ENCODE peak calls at places on chromosomes 2 and 18, in seven cellular contexts. L, C, O, G, K, B and Q are unnamed samples.

GRCh38 chr2:13114391-13114790 is 397.7 kb downstream of the TRIB2 start:
- DNase-seq in L (no peak), C (no peak), O (peak), G (no peak), K (no peak), B (peak), Q (no peak)

GRCh38 chr2:24491626-24492282 is 700 bp downstream of the NCOA1 start:
- DNase-seq in L (peak), C (peak), O (no peak), G (peak), K (peak), B (no peak), Q (peak)

GRCh38 chr18:49843778-49844625 is 30.7 kb upstream of the ACAA2 start:
- DNase-seq in L (no peak), C (no peak), O (no peak), G (no peak), K (no peak), B (no peak), Q (no peak)

GRCh38 chr2:219269362-219270054 is 9.7 kb upstream of the DNAJB2 start:
- DNase-seq in L (peak), C (no peak), O (no peak), G (no peak), K (no peak), B (no peak), Q (no peak)

GRCh38 chr2:193469251-193469650 is 1274.5 kb upstream of the TMEFF2 start:
- DNase-seq in L (no peak), C (no peak), O (no peak), G (no peak), K (no peak), B (no peak), Q (no peak)

GRCh38 chr2:196274387-196274809 is 103.0 kb upstream of the STK17B start:
- DNase-seq in L (no peak), C (no peak), O (peak), G (peak), K (no peak), B (peak), Q (no peak)

GRCh38 chr18:30971338-30971956 is 71.1 kb downstream of the DSC3 start:
- DNase-seq in L (no peak), C (no peak), O (peak), G (no peak), K (no peak), B (peak), Q (no peak)

GRCh38 chr2:135037831-135038230 is 9.4 kb downstream of the MAP3K19 start:
- DNase-seq in L (no peak), C (no peak), O (no peak), G (no peak), K (no peak), B (peak), Q (no peak)

GRCh38 chr2:45812039-45812500 is 160.6 kb downstream of the PRKCE start:
- DNase-seq in L (no peak), C (no peak), O (peak), G (no peak), K (no peak), B (peak), Q (no peak)

GRCh38 chr2:45541450-45541849 is 69.6 kb downstream of the SRBD1 start:
- DNase-seq in L (no peak), C (no peak), O (no peak), G (no peak), K (no peak), B (no peak), Q (no peak)

GRCh38 chr2:9630001-9630749 is 622 bp downstream of the YWHAQ start:
- DNase-seq in L (peak), C (peak), O (peak), G (peak), K (peak), B (peak), Q (peak)

GRCh38 chr18:45567123-45567522 is 48.2 kb upstream of the SLC14A2 start:
- DNase-seq in L (no peak), C (no peak), O (peak), G (no peak), K (peak), B (peak), Q (no peak)

GRCh38 chr2:75464348-75464946 is 96.3 kb downstream of the EVA1A start:
- DNase-seq in L (no peak), C (no peak), O (peak), G (no peak), K (no peak), B (peak), Q (no peak)

GRCh38 chr18:78932281-78932680 is 47.3 kb upstream of the SALL3 start:
- DNase-seq in L (peak), C (no peak), O (no peak), G (no peak), K (peak), B (no peak), Q (no peak)

GRCh38 chr2:218168635-218169462 is 2.1 kb upstream of the CXCR1 start:
- DNase-seq in L (peak), C (no peak), O (peak), G (peak), K (no peak), B (peak), Q (no peak)

GRCh38 chr2:197996583-197996982 is 192.2 kb downstream of the PLCL1 start:
- DNase-seq in L (no peak), C (no peak), O (no peak), G (no peak), K (no peak), B (no peak), Q (no peak)

GRCh38 chr2:155692108-155692507 is 640.4 kb downstream of the NR4A2 start:
- DNase-seq in L (no peak), C (no peak), O (no peak), G (no peak), K (no peak), B (no peak), Q (no peak)

GRCh38 chr2:149463328-149464002 is 124.1 kb downstream of the MMADHC start:
- DNase-seq in L (no peak), C (no peak), O (no peak), G (no peak), K (no peak), B (peak), Q (no peak)

GRCh38 chr2:44104855-44105271 is 63.8 kb upstream of the PPM1B start:
- DNase-seq in L (no peak), C (no peak), O (no peak), G (no peak), K (no peak), B (no peak), Q (no peak)

GRCh38 chr18:47247833-47248609 is 3.4 kb downstream of the SKOR2 start:
- DNase-seq in L (no peak), C (no peak), O (no peak), G (no peak), K (no peak), B (no peak), Q (no peak)

DNA sequence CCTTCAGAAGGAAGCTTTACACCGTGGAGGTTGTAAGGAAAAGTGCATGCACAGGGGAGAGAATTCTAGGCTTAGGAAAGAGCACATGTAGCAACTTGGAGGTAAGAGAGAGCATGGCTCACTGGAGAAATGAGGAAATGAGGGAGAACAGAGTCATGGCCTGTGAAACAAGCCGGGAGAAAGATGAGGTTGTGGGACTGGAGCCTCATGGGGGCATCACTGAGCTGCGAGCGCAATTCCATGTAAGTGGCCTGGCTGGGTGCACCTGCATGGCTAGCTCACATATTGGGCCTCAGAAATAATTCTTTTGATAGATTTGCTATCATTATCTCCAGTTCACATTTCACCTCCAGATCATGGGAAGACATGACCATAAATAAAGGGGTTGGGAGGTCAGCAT is 785.5 kb upstream of the RAB6C start:
- DNase-seq in L (no peak), C (no peak), O (no peak), G (no peak), K (no peak), B (no peak), Q (no peak)
- TF ChIP-seq CTCF in L (no peak), C (no peak), O (no peak), G (no peak), K (no peak), B (no peak), Q (no peak)

GRCh38 chr18:9901377-9901776 is 12.4 kb upstream of the VAPA start:
- DNase-seq in L (no peak), C (no peak), O (peak), G (no peak), K (no peak), B (no peak), Q (no peak)
- TF ChIP-seq CTCF in L (no peak), C (no peak), O (no peak), G (no peak), K (no peak), B (no peak), Q (no peak)

GRCh38 chr2:240512666-240513535 is 44.9 kb downstream of the ANKMY1 start:
- DNase-seq in L (peak), C (no peak), O (no peak), G (peak), K (peak), B (no peak), Q (peak)

GRCh38 chr2:240512109-240512485 is 45.7 kb downstream of the ANKMY1 start:
- DNase-seq in L (no peak), C (no peak), O (no peak), G (peak), K (peak), B (no peak), Q (peak)

GRCh38 chr2:240514631-240515030 is 43.2 kb downstream of the ANKMY1 start:
- DNase-seq in L (no peak), C (no peak), O (no peak), G (peak), K (peak), B (no peak), Q (peak)

GRCh38 chr2:240511351-240512108 is 46.3 kb downstream of the ANKMY1 start:
- DNase-seq in L (no peak), C (no peak), O (no peak), G (peak), K (peak), B (no peak), Q (peak)

GRCh38 chr2:240513544-240514287 is 44.1 kb downstream of the ANKMY1 start:
- DNase-seq in L (peak), C (peak), O (peak), G (peak), K (peak), B (peak), Q (peak)
- TF ChIP-seq CTCF in L (peak), C (peak), O (peak), G (peak), K (peak), B (peak), Q (peak)

DNA sequence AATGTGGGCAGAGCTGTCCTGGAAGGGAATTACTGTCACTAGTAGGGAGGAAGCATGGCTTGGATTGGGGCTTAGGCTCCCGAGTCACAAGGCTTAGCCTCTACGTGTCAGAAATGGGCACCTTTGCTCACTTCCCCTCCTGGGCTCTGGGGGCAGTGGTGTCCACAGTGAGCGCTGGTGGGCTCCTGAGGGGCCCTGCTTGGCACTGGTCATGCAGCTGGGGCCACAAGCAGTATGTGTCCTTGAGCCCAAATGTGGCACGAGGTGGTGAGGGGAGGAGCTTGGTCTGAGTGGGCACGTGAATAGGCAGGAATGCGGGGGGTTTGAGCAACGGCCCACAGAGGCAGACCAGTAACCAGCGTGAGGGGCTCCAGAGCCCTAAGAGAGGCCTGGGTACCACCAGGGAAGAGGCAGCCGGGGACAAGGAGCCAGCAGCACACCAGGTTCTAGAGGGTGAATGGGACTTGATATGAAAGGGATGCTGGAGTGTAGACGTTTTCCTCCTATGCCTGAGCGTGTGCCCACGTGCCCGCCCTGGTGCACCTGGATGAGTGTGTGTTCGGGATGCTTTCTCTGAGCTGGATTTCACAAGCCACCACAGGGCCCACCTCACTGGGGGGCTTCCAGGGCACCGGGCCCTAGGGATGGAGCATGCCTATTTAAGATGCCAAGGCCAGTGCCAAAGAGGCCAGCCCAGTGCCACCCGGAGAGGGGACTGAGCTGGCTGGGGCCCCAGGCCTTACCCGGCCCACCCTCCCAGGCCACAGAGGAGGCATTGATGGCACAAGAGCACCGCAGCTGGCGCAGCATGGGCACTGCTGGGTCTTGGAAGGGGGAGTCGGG is 22.8 kb upstream of the PTMA start:
- DNase-seq in L (no peak), C (no peak), O (no peak), G (no peak), K (no peak), B (no peak), Q (no peak)
- TF ChIP-seq CTCF in L (no peak), C (no peak), O (peak), G (no peak), K (no peak), B (peak), Q (peak)

DNA sequence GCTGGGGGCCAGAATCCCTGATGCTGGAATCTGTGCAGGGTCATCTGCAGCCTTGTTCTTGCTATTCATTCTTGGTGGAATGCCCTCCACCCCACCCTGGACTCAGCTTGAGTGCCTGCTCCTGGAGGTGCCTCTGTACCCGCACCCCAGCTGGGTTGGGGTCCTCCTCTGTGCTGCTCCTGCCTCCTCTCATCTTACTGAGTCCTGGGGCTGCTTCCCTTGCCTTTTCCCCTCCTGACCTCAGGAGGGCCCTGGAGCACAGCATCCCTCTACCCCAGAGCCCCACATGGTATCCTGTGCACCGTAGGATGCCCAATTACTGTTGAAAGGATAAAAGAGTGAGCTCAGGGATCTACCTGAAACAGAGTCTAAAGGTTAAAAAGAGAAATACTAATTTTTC is 81.6 kb downstream of the CIB4 start:
- DNase-seq in L (peak), C (no peak), O (no peak), G (no peak), K (no peak), B (no peak), Q (no peak)
- TF ChIP-seq CTCF in L (no peak), C (no peak), O (no peak), G (no peak), K (no peak), B (no peak), Q (no peak)

GRCh38 chr18:9724797-9725196 is 16.7 kb downstream of the RAB31 start:
- DNase-seq in L (no peak), C (no peak), O (no peak), G (no peak), K (no peak), B (no peak), Q (no peak)

GRCh38 chr18:9720327-9720726 is 12.2 kb downstream of the RAB31 start:
- DNase-seq in L (no peak), C (no peak), O (no peak), G (no peak), K (peak), B (no peak), Q (no peak)

GRCh38 chr18:9719421-9719981 is 11.4 kb downstream of the RAB31 start:
- DNase-seq in L (peak), C (no peak), O (peak), G (no peak), K (peak), B (peak), Q (no peak)

GRCh38 chr18:9721893-9722515 is 13.9 kb downstream of the RAB31 start:
- DNase-seq in L (no peak), C (no peak), O (no peak), G (no peak), K (peak), B (no peak), Q (no peak)

GRCh38 chr18:9722691-9723090 is 14.6 kb downstream of the RAB31 start:
- DNase-seq in L (no peak), C (no peak), O (no peak), G (no peak), K (no peak), B (peak), Q (no peak)
- TF ChIP-seq CTCF in L (peak), C (peak), O (no peak), G (no peak), K (no peak), B (no peak), Q (no peak)